ENCODE peak calls at places on chromosomes 1 and 21, in four cellular contexts. H, L, N and F are unnamed samples.

GRCh38 chr1:47661065-47661464 is 223.2 kb downstream of the FOXD2 start:
- DNase-seq in H (no peak), L (peak), N (peak), F (no peak)

GRCh38 chr21:41169701-41170100 is 1.7 kb downstream of the BACE2 start:
- DNase-seq in H (no peak), L (no peak), N (no peak), F (no peak)

GRCh38 chr1:11053758-11054137 is 6.1 kb downstream of the SRM start:
- DNase-seq in H (no peak), L (no peak), N (no peak), F (no peak)

GRCh38 chr1:9842781-9843575 is 19.2 kb upstream of the CLSTN1 start:
- DNase-seq in H (no peak), L (no peak), N (no peak), F (no peak)

GRCh38 chr1:110555807-110556470 is 37.0 kb upstream of the KCNA10 start:
- DNase-seq in H (no peak), L (no peak), N (no peak), F (no peak)

GRCh38 chr1:197140123-197140522 is 6.3 kb downstream of the ASPM start:
- DNase-seq in H (no peak), L (no peak), N (no peak), F (no peak)

GRCh38 chr1:226725870-226726212 is 13.2 kb downstream of the ITPKB start:
- DNase-seq in H (no peak), L (no peak), N (no peak), F (no peak)

GRCh38 chr1:234433563-234434285 is 45.3 kb downstream of the TARBP1 start:
- DNase-seq in H (no peak), L (no peak), N (no peak), F (no peak)

GRCh38 chr21:38631676-38632075 is 133.4 kb upstream of the ERG start:
- DNase-seq in H (no peak), L (no peak), N (no peak), F (no peak)

GRCh38 chr1:84957956-84958355 is 39.0 kb downstream of the MCOLN2 start:
- DNase-seq in H (no peak), L (no peak), N (no peak), F (no peak)

GRCh38 chr1:55143686-55144085 is 71.5 kb downstream of the USP24 start:
- DNase-seq in H (no peak), L (no peak), N (no peak), F (no peak)

GRCh38 chr1:47931395-47931794 is 65.8 kb downstream of the TRABD2B start:
- DNase-seq in H (no peak), L (no peak), N (no peak), F (no peak)

GRCh38 chr1:242710847-242711246 is 186.3 kb upstream of the PLD5 start:
- DNase-seq in H (no peak), L (no peak), N (no peak), F (no peak)

GRCh38 chr1:17120962-17121837 is 1.9 kb upstream of the PADI2 start:
- DNase-seq in H (no peak), L (no peak), N (no peak), F (no peak)

GRCh38 chr1:43438006-43438405 is 15.7 kb downstream of the HYI start:
- DNase-seq in H (no peak), L (no peak), N (no peak), F (no peak)

GRCh38 chr1:147549526-147549925 is 8.2 kb downstream of the BCL9 start:
- DNase-seq in H (no peak), L (no peak), N (no peak), F (no peak)

GRCh38 chr21:26188422-26188821 is 17.9 kb upstream of the APP start:
- DNase-seq in H (no peak), L (no peak), N (no peak), F (no peak)

GRCh38 chr1:2174348-2175054 is 20.1 kb downstream of the FAAP20 start:
- DNase-seq in H (no peak), L (peak), N (no peak), F (peak)

GRCh38 chr1:231421616-231421970 is 494 bp downstream of the EGLN1 start:
- DNase-seq in H (no peak), L (peak), N (no peak), F (peak)

GRCh38 chr1:58727363-58727762 is 27.5 kb upstream of the MYSM1 start:
- DNase-seq in H (no peak), L (no peak), N (no peak), F (peak)

GRCh38 chr1:158799689-158800088 is 18.7 kb upstream of the OR6N2 start:
- DNase-seq in H (no peak), L (no peak), N (no peak), F (no peak)

GRCh38 chr1:2552189-2552588 is 4.0 kb upstream of the TNFRSF14 start:
- DNase-seq in H (no peak), L (no peak), N (no peak), F (no peak)

GRCh38 chr1:184017226-184017787 is 20.2 kb downstream of the COLGALT2 start:
- DNase-seq in H (no peak), L (no peak), N (no peak), F (no peak)

GRCh38 chr21:39118061-39118460 is 65.2 kb downstream of the PSMG1 start:
- DNase-seq in H (no peak), L (no peak), N (no peak), F (no peak)